ENCODE peak calls at places on chromosomes 13 and 19, in eight cellular contexts. S, V, T, L, W, K, G and N are unnamed samples. For H3K9me3, the result is how much of the 10 kb centered on the place peaks cover.

GRCh38 chr19:42207767-42208259 is 9.7 kb downstream of the DEDD2 start:
- DNase-seq in S (no peak), V (peak), T (no peak), L (peak), W (no peak), K (no peak), G (no peak), N (no peak)

GRCh38 chr13:103517066-103517767 is 451.0 kb upstream of the SLC10A2 start:
- DNase-seq in S (no peak), V (no peak), T (no peak), L (no peak), W (no peak), K (no peak), G (no peak), N (no peak)

GRCh38 chr13:24747248-24748151 is 16.5 kb upstream of the RNF17 start:
- DNase-seq in S (no peak), V (peak), T (no peak), L (no peak), W (peak), K (no peak), G (no peak), N (peak)

GRCh38 chr19:44764975-44765948 is 12.4 kb upstream of the CBLC start:
- DNase-seq in S (no peak), V (no peak), T (no peak), L (no peak), W (peak), K (no peak), G (peak), N (peak)

GRCh38 chr19:5131031-5131865 is 162.3 kb downstream of the KDM4B start:
- DNase-seq in S (no peak), V (no peak), T (no peak), L (no peak), W (peak), K (no peak), G (no peak), N (no peak)

GRCh38 chr13:27628081-27628480 is 6.4 kb downstream of the POLR1D start:
- DNase-seq in S (no peak), V (no peak), T (no peak), L (no peak), W (no peak), K (no peak), G (no peak), N (no peak)

GRCh38 chr13:113506025-113506685 is 15.6 kb upstream of the DCUN1D2 start:
- DNase-seq in S (no peak), V (no peak), T (no peak), L (no peak), W (no peak), K (no peak), G (no peak), N (no peak)

GRCh38 chr19:12828494-12828893 is 5.9 kb downstream of the RTBDN start:
- DNase-seq in S (no peak), V (no peak), T (no peak), L (peak), W (peak), K (no peak), G (peak), N (no peak)

GRCh38 chr19:16200038-16200775 is 2.5 kb downstream of the AP1M1 start:
- DNase-seq in S (no peak), V (no peak), T (no peak), L (no peak), W (no peak), K (no peak), G (peak), N (peak)

GRCh38 chr19:20244356-20244755 is 77.3 kb downstream of the ZNF486 start:
- DNase-seq in S (no peak), V (no peak), T (no peak), L (no peak), W (no peak), K (no peak), G (no peak), N (no peak)

GRCh38 chr19:17429661-17430101 is 9.8 kb downstream of the MVB12A start:
- DNase-seq in S (no peak), V (no peak), T (no peak), L (no peak), W (no peak), K (no peak), G (no peak), N (peak)

GRCh38 chr13:46367622-46368327 is 19.3 kb downstream of the RUBCNL start:
- DNase-seq in S (no peak), V (no peak), T (no peak), L (no peak), W (no peak), K (no peak), G (no peak), N (no peak)

GRCh38 chr13:25752957-25753540 is 298.8 kb downstream of the SHISA2 start:
- DNase-seq in S (no peak), V (peak), T (no peak), L (peak), W (peak), K (no peak), G (no peak), N (no peak)

GRCh38 chr19:46350758-46351159 is 3.9 kb downstream of the PPP5C start:
- DNase-seq in S (no peak), V (peak), T (no peak), L (no peak), W (no peak), K (no peak), G (no peak), N (no peak)

GRCh38 chr13:107846642-107847041 is 368.7 kb downstream of the LIG4 start:
- DNase-seq in S (no peak), V (no peak), T (no peak), L (no peak), W (no peak), K (no peak), G (no peak), N (no peak)

GRCh38 chr13:26007261-26007765 is 44.5 kb downstream of the SHISA2 start:
- DNase-seq in S (no peak), V (peak), T (no peak), L (no peak), W (no peak), K (no peak), G (no peak), N (no peak)

GRCh38 chr19:1811942-1812425 is at the start of gene ATP8B3:
- DNase-seq in S (no peak), V (no peak), T (no peak), L (peak), W (no peak), K (no peak), G (no peak), N (no peak)

GRCh38 chr13:26584713-26585112 is 27.2 kb downstream of the WASF3 start:
- DNase-seq in S (no peak), V (peak), T (no peak), L (no peak), W (no peak), K (no peak), G (no peak), N (no peak)

GRCh38 chr19:7197760-7198696 is 96.2 kb downstream of the INSR start:
- DNase-seq in S (peak), V (peak), T (peak), L (peak), W (peak), K (peak), G (peak), N (peak)

DNA sequence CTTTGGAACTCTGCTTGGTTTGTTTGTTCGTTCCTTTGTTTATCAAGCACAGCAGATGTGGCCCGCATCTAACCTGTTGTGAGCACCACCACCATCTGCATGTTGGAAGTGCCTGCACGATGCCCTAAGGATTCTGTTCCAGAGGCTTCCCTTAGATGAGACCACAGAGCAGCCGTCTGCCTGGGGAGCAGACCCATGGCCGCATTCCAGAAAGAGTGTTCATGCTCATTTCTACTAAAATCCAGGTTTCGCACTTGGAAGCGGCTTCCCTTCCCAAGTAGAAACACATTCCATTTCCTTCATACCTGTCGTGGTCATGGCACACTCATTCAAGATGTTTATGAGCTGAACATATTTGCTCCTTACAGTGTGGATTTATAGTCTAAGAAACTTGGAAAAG is 27.2 kb downstream of the COL4A2 start:
- DNase-seq in S (no peak), V (no peak), T (no peak), L (no peak), W (no peak), K (no peak), G (no peak), N (peak)
- TF ChIP-seq POLR2AphosphoS5 in S (no peak), V (no peak), T (no peak), L (no peak), W (no peak), K (no peak), G (no peak), N (no peak)

GRCh38 chr19:57002195-57002601 is 117.6 kb upstream of the USP29 start:
- DNase-seq in S (no peak), V (no peak), T (no peak), L (no peak), W (no peak), K (no peak), G (peak), N (no peak)
- H3K9me3 ChIP-seq in S (under half), V (under half), T (under half), L (under half), W (under half), K (half or more), G (under half), N (under half)

DNA sequence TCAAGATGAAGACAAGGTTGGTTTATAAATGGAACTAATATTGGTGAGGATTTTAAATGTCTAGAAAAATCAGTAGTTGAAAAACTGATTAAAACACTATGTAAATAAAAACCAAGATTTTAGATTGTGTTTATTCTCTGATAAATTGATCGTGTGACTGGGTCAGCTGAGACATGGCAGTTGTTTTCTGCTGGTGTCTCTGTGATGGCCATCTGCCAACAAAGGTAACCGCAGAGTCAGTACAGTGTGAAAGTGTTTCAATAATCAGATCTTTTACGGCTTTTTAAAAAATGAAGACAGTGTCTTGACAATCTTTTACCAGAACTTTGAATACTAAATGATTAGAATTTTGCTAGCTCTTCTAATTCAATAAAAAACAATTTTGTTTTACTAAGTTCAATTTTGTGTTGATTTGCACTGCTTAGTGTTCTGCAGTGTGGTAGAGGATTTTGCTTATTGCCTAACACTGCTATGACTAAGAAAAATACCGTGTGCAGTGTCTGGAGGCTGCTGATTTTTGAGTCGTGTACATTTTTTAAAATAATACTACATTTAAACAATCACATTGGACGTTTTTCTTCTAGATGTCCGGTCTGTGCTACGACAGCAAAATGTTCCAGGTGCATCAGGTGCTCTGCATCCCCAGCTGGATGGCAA is 32.7 kb upstream of the GPR183 start:
- DNase-seq in S (no peak), V (no peak), T (no peak), L (peak), W (peak), K (no peak), G (no peak), N (no peak)
- TF ChIP-seq POLR2AphosphoS5 in S (no peak), V (no peak), T (no peak), L (no peak), W (no peak), K (no peak), G (no peak), N (no peak)

GRCh38 chr19:28221736-28222135 is 991.2 kb downstream of the UQCRFS1 start:
- DNase-seq in S (no peak), V (no peak), T (no peak), L (no peak), W (no peak), K (no peak), G (no peak), N (no peak)
- H3K9me3 ChIP-seq in S (under half), V (under half), T (under half), L (under half), W (under half), K (under half), G (half or more), N (under half)

DNA sequence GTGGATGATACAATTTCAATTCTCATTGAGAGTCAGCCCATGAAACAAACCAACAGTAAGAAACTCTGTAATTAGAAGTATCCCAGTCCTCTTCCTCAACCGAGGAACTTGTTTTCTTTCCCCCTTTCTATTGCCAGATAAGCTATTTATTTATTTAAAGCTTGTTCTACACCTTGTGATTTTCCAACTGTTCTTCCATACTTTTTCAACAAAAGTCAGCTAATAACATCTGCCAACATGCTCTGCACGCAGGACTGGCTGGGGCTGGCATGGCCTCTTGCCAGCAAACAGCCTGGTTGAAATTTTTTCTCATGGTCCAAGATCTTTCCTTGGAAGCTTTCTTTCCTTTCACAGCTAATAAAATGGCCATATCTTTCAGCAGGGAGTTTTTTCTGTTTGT is 2.9 kb upstream of the IRS2 start:
- DNase-seq in S (no peak), V (no peak), T (no peak), L (no peak), W (no peak), K (no peak), G (no peak), N (no peak)
- TF ChIP-seq POLR2AphosphoS5 in S (no peak), V (no peak), T (no peak), L (no peak), W (no peak), K (no peak), G (no peak), N (no peak)

DNA sequence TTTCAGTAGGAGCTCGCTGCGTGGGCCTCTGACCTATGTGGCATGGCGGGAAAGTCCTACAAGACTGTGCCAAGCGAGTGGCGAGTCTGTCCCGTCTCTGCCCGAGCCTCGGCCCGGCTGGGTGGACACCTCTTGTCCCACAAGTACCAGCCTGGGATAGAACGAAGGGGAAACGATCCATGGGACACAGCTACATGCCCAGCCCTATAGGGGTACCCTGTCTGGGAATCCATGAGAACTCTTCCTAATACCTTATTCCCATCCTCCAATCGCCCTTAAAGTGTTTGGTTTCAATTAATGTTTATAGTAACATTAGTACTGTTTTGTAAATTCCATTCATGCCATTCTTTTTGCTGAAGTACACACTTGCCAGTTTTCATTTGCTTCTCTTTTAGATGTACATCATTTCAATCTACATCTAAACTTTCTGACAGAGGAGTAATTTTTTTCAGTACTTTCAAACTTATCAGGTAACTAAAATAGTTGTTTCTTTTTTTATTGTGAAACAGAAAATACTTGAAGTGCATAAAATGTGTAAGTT is 667 bp upstream of the ZNF790 start:
- DNase-seq in S (no peak), V (no peak), T (no peak), L (no peak), W (no peak), K (no peak), G (no peak), N (no peak)
- H3K9me3 ChIP-seq in S (under half), V (under half), T (under half), L (under half), W (under half), K (under half), G (under half), N (under half)

DNA sequence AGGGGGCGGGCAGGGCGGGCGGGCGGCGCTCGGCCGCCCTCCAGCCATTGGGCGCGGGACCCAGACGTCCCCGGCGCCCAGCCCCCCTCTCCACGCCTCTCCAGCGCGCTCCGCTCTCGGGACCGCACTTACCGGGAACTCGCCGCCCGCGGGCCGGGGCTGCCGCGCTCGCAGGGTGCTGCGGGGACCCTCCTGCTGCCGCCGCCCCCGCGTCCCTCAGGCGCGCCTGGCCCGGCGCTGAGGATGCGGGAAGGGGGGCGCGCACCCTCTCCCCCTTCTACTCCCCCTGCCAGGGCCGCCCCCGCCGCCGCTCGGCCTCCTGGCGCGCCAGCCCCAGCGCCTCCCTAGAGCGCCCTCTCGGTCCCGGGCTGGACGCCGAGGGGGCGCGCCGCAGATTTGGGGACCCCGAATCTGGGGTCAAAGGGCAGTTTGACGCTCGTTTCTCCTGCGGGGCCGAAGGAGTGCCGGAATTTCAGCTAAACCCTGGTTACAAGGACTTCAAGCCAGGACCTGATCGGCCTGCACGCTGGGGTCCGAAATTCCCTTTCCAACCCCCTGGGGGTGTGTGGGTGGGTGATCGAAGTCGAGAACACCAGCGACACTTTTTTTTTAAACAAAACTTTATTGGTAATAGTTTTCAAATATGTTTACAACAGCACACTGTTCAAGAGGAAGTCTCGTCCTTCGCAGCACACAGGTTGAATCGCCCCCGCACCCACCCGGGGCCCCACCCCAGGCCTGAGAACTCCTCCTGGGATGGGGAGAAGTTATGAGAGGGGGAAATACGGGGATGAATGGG is 734 bp upstream of the SAMD1 start:
- DNase-seq in S (no peak), V (peak), T (no peak), L (no peak), W (peak), K (no peak), G (peak), N (no peak)
- TF ChIP-seq POLR2AphosphoS5 in S (no peak), V (peak), T (peak), L (peak), W (peak), K (no peak), G (peak), N (peak)

GRCh38 chr19:30425885-30426838 is 54.0 kb downstream of the ZNF536 start:
- DNase-seq in S (no peak), V (no peak), T (no peak), L (no peak), W (no peak), K (no peak), G (no peak), N (no peak)

GRCh38 chr19:30420881-30421280 is 48.7 kb downstream of the ZNF536 start:
- DNase-seq in S (no peak), V (no peak), T (no peak), L (no peak), W (no peak), K (no peak), G (no peak), N (no peak)

GRCh38 chr19:30421571-30421970 is 49.4 kb downstream of the ZNF536 start:
- DNase-seq in S (no peak), V (no peak), T (no peak), L (no peak), W (no peak), K (no peak), G (no peak), N (no peak)

GRCh38 chr19:30426864-30427263 is 54.7 kb downstream of the ZNF536 start:
- DNase-seq in S (no peak), V (no peak), T (no peak), L (no peak), W (no peak), K (no peak), G (no peak), N (no peak)

DNA sequence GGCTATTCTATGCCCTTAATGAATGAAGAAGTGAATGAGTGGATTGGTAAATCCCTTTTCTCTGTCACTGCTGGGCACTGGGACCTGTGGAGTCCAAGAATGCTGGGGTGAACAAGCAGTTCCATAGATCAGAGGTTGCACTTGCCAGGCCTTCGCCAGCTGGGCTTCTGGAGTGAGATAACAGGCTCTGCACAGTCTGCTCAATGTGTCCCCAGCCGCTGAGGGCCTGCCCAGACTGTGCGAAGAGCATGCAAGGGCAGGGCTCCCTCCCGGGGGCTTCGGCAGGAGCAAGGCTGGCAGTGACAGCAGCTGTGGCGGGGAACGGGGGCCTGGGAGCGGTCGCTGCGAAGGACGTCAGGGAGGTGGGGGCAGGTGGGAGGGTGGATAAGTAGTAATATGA is 51.3 kb downstream of the ZNF536 start:
- DNase-seq in S (no peak), V (no peak), T (no peak), L (no peak), W (no peak), K (no peak), G (no peak), N (no peak)
- H3K9me3 ChIP-seq in S (under half), V (under half), T (under half), L (under half), W (under half), K (under half), G (under half), N (under half)

GRCh38 chr19:35154535-35155406 is at the start of gene FXYD5:
- DNase-seq in S (peak), V (peak), T (no peak), L (peak), W (peak), K (no peak), G (no peak), N (peak)
- TF ChIP-seq POLR2AphosphoS5 in S (no peak), V (peak), T (peak), L (no peak), W (peak), K (no peak), G (no peak), N (peak)